ENCODE peak calls at places on chromosomes 12 and 14, in eight cellular contexts. One of them, this sample, is unnamed.

GRCh38 chr14:101027966-101028365 is 124.4 kb upstream of the RTL1 start:
- DNase-seq in HCT116: no peak
- DNase-seq in endothelial cell of umbilical vein: no peak
- DNase-seq in K562: no peak
- DNase-seq in HepG2: no peak
- DNase-seq in SK-N-SH: no peak
- DNase-seq in H1: no peak
- DNase-seq in GM12878: no peak
- DNase-seq in this sample: no peak

GRCh38 chr12:124923906-124924734 is 9.7 kb upstream of the UBC start:
- DNase-seq in HCT116: no peak
- DNase-seq in endothelial cell of umbilical vein: no peak
- DNase-seq in K562: no peak
- DNase-seq in HepG2: no peak
- DNase-seq in SK-N-SH: no peak
- DNase-seq in H1: no peak
- DNase-seq in GM12878: no peak
- DNase-seq in this sample: no peak

GRCh38 chr14:51478241-51478640 is 173.5 kb upstream of the FRMD6 start:
- DNase-seq in HCT116: no peak
- DNase-seq in endothelial cell of umbilical vein: no peak
- DNase-seq in K562: no peak
- DNase-seq in HepG2: no peak
- DNase-seq in SK-N-SH: no peak
- DNase-seq in H1: no peak
- DNase-seq in GM12878: no peak
- DNase-seq in this sample: no peak

GRCh38 chr12:104599272-104599984 is 142.7 kb downstream of the CHST11 start:
- DNase-seq in HCT116: no peak
- DNase-seq in endothelial cell of umbilical vein: no peak
- DNase-seq in K562: no peak
- DNase-seq in HepG2: no peak
- DNase-seq in SK-N-SH: no peak
- DNase-seq in H1: no peak
- DNase-seq in GM12878: no peak
- DNase-seq in this sample: no peak

GRCh38 chr12:45289245-45290217 is 73.6 kb downstream of the ANO6 start:
- DNase-seq in HCT116: no peak
- DNase-seq in endothelial cell of umbilical vein: no peak
- DNase-seq in K562: no peak
- DNase-seq in HepG2: no peak
- DNase-seq in SK-N-SH: no peak
- DNase-seq in H1: no peak
- DNase-seq in GM12878: no peak
- DNase-seq in this sample: no peak

GRCh38 chr14:63713765-63714164 is 14.1 kb downstream of the SGPP1 start:
- DNase-seq in HCT116: peak
- DNase-seq in endothelial cell of umbilical vein: peak
- DNase-seq in K562: no peak
- DNase-seq in HepG2: no peak
- DNase-seq in SK-N-SH: no peak
- DNase-seq in H1: no peak
- DNase-seq in GM12878: no peak
- DNase-seq in this sample: no peak

GRCh38 chr12:49632401-49632800 is 9.0 kb downstream of the PRPF40B start:
- DNase-seq in HCT116: no peak
- DNase-seq in endothelial cell of umbilical vein: no peak
- DNase-seq in K562: no peak
- DNase-seq in HepG2: no peak
- DNase-seq in SK-N-SH: no peak
- DNase-seq in H1: no peak
- DNase-seq in GM12878: no peak
- DNase-seq in this sample: no peak

GRCh38 chr14:44988694-44989093 is 26.7 kb downstream of the TOGARAM1 start:
- DNase-seq in HCT116: no peak
- DNase-seq in endothelial cell of umbilical vein: no peak
- DNase-seq in K562: no peak
- DNase-seq in HepG2: no peak
- DNase-seq in SK-N-SH: no peak
- DNase-seq in H1: no peak
- DNase-seq in GM12878: no peak
- DNase-seq in this sample: no peak

GRCh38 chr12:15982471-15982870 is 71.3 kb downstream of the DERA start:
- DNase-seq in HCT116: no peak
- DNase-seq in endothelial cell of umbilical vein: peak
- DNase-seq in K562: no peak
- DNase-seq in HepG2: no peak
- DNase-seq in SK-N-SH: peak
- DNase-seq in H1: no peak
- DNase-seq in GM12878: no peak
- DNase-seq in this sample: peak

GRCh38 chr12:81332054-81332453 is 254.2 kb downstream of the ACSS3 start:
- DNase-seq in HCT116: no peak
- DNase-seq in endothelial cell of umbilical vein: no peak
- DNase-seq in K562: no peak
- DNase-seq in HepG2: no peak
- DNase-seq in SK-N-SH: no peak
- DNase-seq in H1: no peak
- DNase-seq in GM12878: no peak
- DNase-seq in this sample: no peak

GRCh38 chr12:24560867-24561266 is 388.0 kb downstream of the BCAT1 start:
- DNase-seq in HCT116: no peak
- DNase-seq in endothelial cell of umbilical vein: no peak
- DNase-seq in K562: no peak
- DNase-seq in HepG2: no peak
- DNase-seq in SK-N-SH: no peak
- DNase-seq in H1: no peak
- DNase-seq in GM12878: no peak
- DNase-seq in this sample: no peak

DNA sequence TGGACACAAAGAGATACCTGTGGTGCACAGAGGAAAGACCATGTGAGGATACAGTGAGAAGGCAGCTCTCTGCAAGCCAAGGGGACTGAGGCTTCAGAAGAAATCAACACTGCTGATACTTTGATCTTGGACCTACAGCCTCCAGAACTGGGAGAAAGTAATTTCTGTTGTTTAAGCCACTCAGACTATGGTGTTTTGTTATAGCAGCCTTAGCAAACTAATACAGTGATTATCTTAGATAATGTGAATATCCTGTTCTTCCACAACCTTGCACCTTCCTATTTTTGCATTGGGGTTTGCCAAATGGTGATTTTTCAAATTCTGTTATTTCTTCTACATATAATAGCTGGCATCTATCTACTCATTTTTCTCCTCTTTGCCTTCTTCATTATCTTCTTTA is 8.2 kb upstream of the C14orf93 start:
- DNase-seq in HCT116: no peak
- DNase-seq in endothelial cell of umbilical vein: no peak
- DNase-seq in K562: no peak
- DNase-seq in HepG2: no peak
- DNase-seq in SK-N-SH: no peak
- DNase-seq in H1: no peak
- DNase-seq in GM12878: no peak
- DNase-seq in this sample: no peak
- TF ChIP-seq POLR2AphosphoS5 in HCT116: no peak
- TF ChIP-seq POLR2AphosphoS5 in endothelial cell of umbilical vein: no peak
- TF ChIP-seq POLR2AphosphoS5 in K562: no peak
- TF ChIP-seq POLR2AphosphoS5 in HepG2: no peak
- TF ChIP-seq POLR2AphosphoS5 in SK-N-SH: no peak
- TF ChIP-seq POLR2AphosphoS5 in H1: no peak
- TF ChIP-seq POLR2AphosphoS5 in GM12878: no peak
- TF ChIP-seq POLR2AphosphoS5 in this sample: no peak

DNA sequence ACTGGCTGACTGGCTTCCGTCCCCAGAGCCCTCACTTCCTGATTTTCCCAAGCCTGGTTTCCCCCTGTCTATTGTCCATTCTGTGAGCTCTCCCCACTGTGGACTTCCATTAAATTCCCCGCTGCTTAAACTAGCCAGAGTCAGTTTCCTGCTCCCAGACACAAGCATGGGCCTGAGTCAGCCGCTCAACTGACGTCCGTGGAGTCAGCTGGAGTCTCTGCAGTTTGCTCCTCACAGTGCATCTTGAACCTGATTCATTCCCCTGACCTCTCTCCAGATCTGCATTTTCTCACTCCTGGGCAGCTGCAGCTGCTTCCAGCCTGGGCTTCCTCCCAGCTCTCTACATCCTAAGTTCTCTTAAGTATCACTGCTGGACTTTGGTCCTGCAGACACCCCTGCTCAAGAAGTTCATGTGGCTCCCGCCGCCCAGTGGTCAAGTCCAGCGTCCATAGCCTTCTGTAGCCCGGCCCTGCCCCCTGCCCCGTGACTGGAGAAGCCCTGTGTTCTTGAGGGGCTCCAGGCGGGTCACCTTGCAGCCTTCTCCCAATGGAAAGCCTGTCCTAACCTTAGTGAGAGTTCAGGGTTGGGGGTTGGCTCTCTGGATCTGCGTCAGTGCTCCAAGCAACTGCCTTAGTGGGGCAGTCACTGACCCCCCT is 20.0 kb downstream of the NFKBIA start:
- DNase-seq in HCT116: no peak
- DNase-seq in endothelial cell of umbilical vein: peak
- DNase-seq in K562: no peak
- DNase-seq in HepG2: peak
- DNase-seq in SK-N-SH: no peak
- DNase-seq in H1: no peak
- DNase-seq in GM12878: no peak
- DNase-seq in this sample: no peak
- H3K9ac ChIP-seq in HCT116: no peak
- H3K9ac ChIP-seq in endothelial cell of umbilical vein: peak
- H3K9ac ChIP-seq in K562: no peak
- H3K9ac ChIP-seq in HepG2: peak
- H3K9ac ChIP-seq in SK-N-SH: peak
- H3K9ac ChIP-seq in H1: no peak
- H3K9ac ChIP-seq in GM12878: no peak
- H3K9ac ChIP-seq in this sample: no peak

GRCh38 chr14:91378945-91379932 is 38.4 kb downstream of the CCDC88C start:
- DNase-seq in HCT116: no peak
- DNase-seq in endothelial cell of umbilical vein: no peak
- DNase-seq in K562: no peak
- DNase-seq in HepG2: peak
- DNase-seq in SK-N-SH: no peak
- DNase-seq in H1: no peak
- DNase-seq in GM12878: no peak
- DNase-seq in this sample: no peak

GRCh38 chr14:91376547-91377477 is 40.8 kb downstream of the CCDC88C start:
- DNase-seq in HCT116: no peak
- DNase-seq in endothelial cell of umbilical vein: no peak
- DNase-seq in K562: no peak
- DNase-seq in HepG2: no peak
- DNase-seq in SK-N-SH: peak
- DNase-seq in H1: no peak
- DNase-seq in GM12878: no peak
- DNase-seq in this sample: no peak

GRCh38 chr14:91380116-91380515 is 37.5 kb downstream of the CCDC88C start:
- DNase-seq in HCT116: no peak
- DNase-seq in endothelial cell of umbilical vein: no peak
- DNase-seq in K562: no peak
- DNase-seq in HepG2: no peak
- DNase-seq in SK-N-SH: no peak
- DNase-seq in H1: no peak
- DNase-seq in GM12878: no peak
- DNase-seq in this sample: no peak

GRCh38 chr14:91375748-91376452 is 41.7 kb downstream of the CCDC88C start:
- DNase-seq in HCT116: no peak
- DNase-seq in endothelial cell of umbilical vein: no peak
- DNase-seq in K562: no peak
- DNase-seq in HepG2: no peak
- DNase-seq in SK-N-SH: no peak
- DNase-seq in H1: no peak
- DNase-seq in GM12878: no peak
- DNase-seq in this sample: no peak

DNA sequence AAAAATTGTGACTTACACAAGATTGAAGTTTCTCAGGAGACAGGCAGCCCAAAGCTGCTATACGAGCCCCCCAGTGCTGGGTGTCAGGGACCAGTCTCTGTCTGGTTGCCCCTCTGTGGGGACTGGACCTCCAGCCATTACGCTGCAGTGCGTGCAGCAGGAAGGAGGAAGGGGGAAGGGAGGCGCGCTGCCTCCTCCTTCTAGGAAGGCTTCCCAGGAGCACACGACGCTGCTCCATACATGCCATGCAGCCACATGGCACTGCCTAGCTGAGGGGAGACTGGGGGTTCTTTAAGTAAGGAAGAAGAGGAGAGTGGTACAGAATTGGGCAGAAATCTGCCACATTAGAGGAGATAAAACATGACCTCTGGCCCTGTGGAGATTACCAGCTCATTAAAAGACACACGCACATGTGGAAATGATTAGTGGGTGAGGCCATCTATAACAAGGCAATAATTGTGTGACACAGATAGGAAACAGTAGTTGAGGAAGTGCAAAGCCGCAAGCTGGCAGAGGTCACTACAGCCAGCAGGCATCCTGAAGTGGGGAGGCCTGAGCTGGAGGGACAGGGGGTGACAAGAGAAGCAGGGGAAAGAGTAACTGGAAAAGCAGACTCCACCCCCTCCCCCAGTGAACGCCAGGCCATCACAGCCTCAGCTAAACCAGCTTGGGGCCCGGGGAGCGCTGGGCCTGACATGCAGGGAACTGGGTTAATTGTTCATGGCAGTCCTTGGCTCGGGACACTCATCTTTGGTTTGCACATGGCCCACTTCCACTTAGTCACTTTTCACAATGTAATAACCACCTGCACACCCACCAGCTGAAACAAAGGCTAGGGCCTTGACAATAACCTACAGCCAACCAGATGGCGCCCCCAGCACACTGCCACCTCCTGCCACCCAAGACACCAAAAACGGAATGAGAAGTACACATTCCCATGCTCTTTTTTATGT is 39.6 kb downstream of the CCDC88C start:
- DNase-seq in HCT116: no peak
- DNase-seq in endothelial cell of umbilical vein: peak
- DNase-seq in K562: no peak
- DNase-seq in HepG2: no peak
- DNase-seq in SK-N-SH: peak
- DNase-seq in H1: no peak
- DNase-seq in GM12878: no peak
- DNase-seq in this sample: no peak
- TF ChIP-seq POLR2AphosphoS5 in HCT116: no peak
- TF ChIP-seq POLR2AphosphoS5 in endothelial cell of umbilical vein: peak
- TF ChIP-seq POLR2AphosphoS5 in K562: no peak
- TF ChIP-seq POLR2AphosphoS5 in HepG2: no peak
- TF ChIP-seq POLR2AphosphoS5 in SK-N-SH: peak
- TF ChIP-seq POLR2AphosphoS5 in H1: no peak
- TF ChIP-seq POLR2AphosphoS5 in GM12878: no peak
- TF ChIP-seq POLR2AphosphoS5 in this sample: no peak

DNA sequence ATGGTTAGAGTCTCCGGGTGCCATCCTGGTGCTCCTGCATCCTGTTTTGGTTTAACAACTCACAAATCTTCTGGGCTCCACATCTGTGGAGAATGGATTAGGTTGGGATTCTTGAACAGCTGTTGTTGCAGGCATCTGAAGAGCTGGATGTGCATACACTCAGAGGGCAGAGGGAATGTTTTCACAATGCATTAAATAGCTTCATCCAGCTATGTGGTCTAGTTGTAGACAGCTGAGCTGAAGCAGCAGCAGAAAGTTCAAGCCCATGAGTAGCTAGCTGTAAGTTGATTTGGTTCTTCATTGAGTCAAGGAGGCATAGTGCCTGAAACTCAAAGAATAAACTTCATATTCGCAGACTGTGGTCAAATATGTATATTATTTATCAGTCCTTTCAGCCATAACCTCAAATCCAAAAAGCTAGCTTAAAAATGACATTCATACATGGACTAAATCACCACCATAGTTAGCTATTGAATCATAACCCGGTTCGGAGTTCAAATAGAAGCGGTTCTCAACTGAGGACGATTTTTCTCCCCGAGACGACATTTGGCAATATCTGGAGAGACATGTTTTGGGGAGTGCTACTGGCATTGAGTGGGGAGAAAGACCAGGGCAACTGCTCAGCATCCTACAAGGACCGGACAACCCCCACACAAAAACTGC is 858 bp upstream of the ANKRD13A start:
- DNase-seq in HCT116: no peak
- DNase-seq in endothelial cell of umbilical vein: peak
- DNase-seq in K562: no peak
- DNase-seq in HepG2: no peak
- DNase-seq in SK-N-SH: no peak
- DNase-seq in H1: no peak
- DNase-seq in GM12878: no peak
- DNase-seq in this sample: no peak
- H3K9ac ChIP-seq in HCT116: peak
- H3K9ac ChIP-seq in endothelial cell of umbilical vein: peak
- H3K9ac ChIP-seq in K562: peak
- H3K9ac ChIP-seq in HepG2: peak
- H3K9ac ChIP-seq in SK-N-SH: peak
- H3K9ac ChIP-seq in H1: no peak
- H3K9ac ChIP-seq in GM12878: peak
- H3K9ac ChIP-seq in this sample: peak

This sample was measured in SK-N-MC.